ENCODE peak calls at places on chromosomes 7 and 10, in six cellular contexts. One of them, this sample, is unnamed.

GRCh38 chr7:127550247-127550646 is 35.1 kb downstream of the GCC1 start:
- DNase-seq in PC-3: peak
- DNase-seq in heart right ventricle: no peak
- DNase-seq in CD8-positive, alpha-beta T cell: no peak
- DNase-seq in CD4-positive, alpha-beta T cell: no peak
- DNase-seq in A549: no peak
- DNase-seq in this sample: no peak

GRCh38 chr10:48760983-48761382 is 76.3 kb downstream of the WDFY4 start:
- DNase-seq in PC-3: no peak
- DNase-seq in heart right ventricle: no peak
- DNase-seq in CD8-positive, alpha-beta T cell: no peak
- DNase-seq in CD4-positive, alpha-beta T cell: no peak
- DNase-seq in A549: no peak
- DNase-seq in this sample: no peak

GRCh38 chr7:139737221-139738100 is 40.3 kb downstream of the HIPK2 start:
- DNase-seq in PC-3: no peak
- DNase-seq in heart right ventricle: no peak
- DNase-seq in CD8-positive, alpha-beta T cell: no peak
- DNase-seq in CD4-positive, alpha-beta T cell: no peak
- DNase-seq in A549: no peak
- DNase-seq in this sample: no peak

GRCh38 chr10:24541239-24541753 is 182.4 kb downstream of the ARHGAP21 start:
- DNase-seq in PC-3: peak
- DNase-seq in heart right ventricle: no peak
- DNase-seq in CD8-positive, alpha-beta T cell: no peak
- DNase-seq in CD4-positive, alpha-beta T cell: no peak
- DNase-seq in A549: no peak
- DNase-seq in this sample: peak

GRCh38 chr10:131203456-131204357 is 107.8 kb downstream of the TCERG1L start:
- DNase-seq in PC-3: no peak
- DNase-seq in heart right ventricle: no peak
- DNase-seq in CD8-positive, alpha-beta T cell: no peak
- DNase-seq in CD4-positive, alpha-beta T cell: no peak
- DNase-seq in A549: no peak
- DNase-seq in this sample: no peak

GRCh38 chr10:13528138-13528874 is 508 bp downstream of the BEND7 start:
- DNase-seq in PC-3: no peak
- DNase-seq in heart right ventricle: no peak
- DNase-seq in CD8-positive, alpha-beta T cell: no peak
- DNase-seq in CD4-positive, alpha-beta T cell: no peak
- DNase-seq in A549: peak
- DNase-seq in this sample: peak

GRCh38 chr7:52647046-52647445 is 388.4 kb upstream of the POM121L12 start:
- DNase-seq in PC-3: no peak
- DNase-seq in heart right ventricle: no peak
- DNase-seq in CD8-positive, alpha-beta T cell: no peak
- DNase-seq in CD4-positive, alpha-beta T cell: no peak
- DNase-seq in A549: no peak
- DNase-seq in this sample: no peak

GRCh38 chr7:129949292-129950133 is 3.2 kb downstream of the UBE2H start:
- DNase-seq in PC-3: peak
- DNase-seq in heart right ventricle: peak
- DNase-seq in CD8-positive, alpha-beta T cell: no peak
- DNase-seq in CD4-positive, alpha-beta T cell: no peak
- DNase-seq in A549: no peak
- DNase-seq in this sample: peak

GRCh38 chr10:118832242-118832651 is 77.5 kb upstream of the CACUL1 start:
- DNase-seq in PC-3: no peak
- DNase-seq in heart right ventricle: peak
- DNase-seq in CD8-positive, alpha-beta T cell: no peak
- DNase-seq in CD4-positive, alpha-beta T cell: no peak
- DNase-seq in A549: no peak
- DNase-seq in this sample: no peak

GRCh38 chr10:13717936-13718772 is 131.4 kb downstream of the PRPF18 start:
- DNase-seq in PC-3: peak
- DNase-seq in heart right ventricle: peak
- DNase-seq in CD8-positive, alpha-beta T cell: peak
- DNase-seq in CD4-positive, alpha-beta T cell: peak
- DNase-seq in A549: no peak
- DNase-seq in this sample: peak

GRCh38 chr7:44162785-44163395 is 21.8 kb upstream of the MYL7 start:
- DNase-seq in PC-3: no peak
- DNase-seq in heart right ventricle: no peak
- DNase-seq in CD8-positive, alpha-beta T cell: no peak
- DNase-seq in CD4-positive, alpha-beta T cell: no peak
- DNase-seq in A549: no peak
- DNase-seq in this sample: no peak

GRCh38 chr10:70442332-70442988 is 979 bp upstream of the NODAL start:
- DNase-seq in PC-3: no peak
- DNase-seq in heart right ventricle: no peak
- DNase-seq in CD8-positive, alpha-beta T cell: no peak
- DNase-seq in CD4-positive, alpha-beta T cell: no peak
- DNase-seq in A549: no peak
- DNase-seq in this sample: no peak

GRCh38 chr10:103979530-103979929 is 12.6 kb downstream of the SLK start:
- DNase-seq in PC-3: no peak
- DNase-seq in heart right ventricle: no peak
- DNase-seq in CD8-positive, alpha-beta T cell: no peak
- DNase-seq in CD4-positive, alpha-beta T cell: no peak
- DNase-seq in A549: no peak
- DNase-seq in this sample: no peak

GRCh38 chr7:105268056-105268455 is 120.7 kb downstream of the SRPK2 start:
- DNase-seq in PC-3: peak
- DNase-seq in heart right ventricle: no peak
- DNase-seq in CD8-positive, alpha-beta T cell: peak
- DNase-seq in CD4-positive, alpha-beta T cell: no peak
- DNase-seq in A549: peak
- DNase-seq in this sample: peak

GRCh38 chr7:19815546-19815945 is 42.1 kb upstream of the TMEM196 start:
- DNase-seq in PC-3: no peak
- DNase-seq in heart right ventricle: no peak
- DNase-seq in CD8-positive, alpha-beta T cell: no peak
- DNase-seq in CD4-positive, alpha-beta T cell: no peak
- DNase-seq in A549: no peak
- DNase-seq in this sample: no peak

GRCh38 chr10:12238821-12239220 is 42.8 kb downstream of the CDC123 start:
- DNase-seq in PC-3: no peak
- DNase-seq in heart right ventricle: no peak
- DNase-seq in CD8-positive, alpha-beta T cell: no peak
- DNase-seq in CD4-positive, alpha-beta T cell: no peak
- DNase-seq in A549: no peak
- DNase-seq in this sample: no peak

GRCh38 chr10:33290286-33291052 is 44.0 kb downstream of the NRP1 start:
- DNase-seq in PC-3: no peak
- DNase-seq in heart right ventricle: no peak
- DNase-seq in CD8-positive, alpha-beta T cell: no peak
- DNase-seq in CD4-positive, alpha-beta T cell: no peak
- DNase-seq in A549: peak
- DNase-seq in this sample: no peak
- TF ChIP-seq CTCF in PC-3: no peak
- TF ChIP-seq CTCF in heart right ventricle: peak
- TF ChIP-seq CTCF in CD8-positive, alpha-beta T cell: no peak
- TF ChIP-seq CTCF in CD4-positive, alpha-beta T cell: no peak
- TF ChIP-seq CTCF in A549: peak
- TF ChIP-seq CTCF in this sample: no peak

GRCh38 chr7:12896316-12896715 is 208.9 kb downstream of the ARL4A start:
- DNase-seq in PC-3: no peak
- DNase-seq in heart right ventricle: no peak
- DNase-seq in CD8-positive, alpha-beta T cell: no peak
- DNase-seq in CD4-positive, alpha-beta T cell: no peak
- DNase-seq in A549: no peak
- DNase-seq in this sample: no peak
- H3K27ac ChIP-seq in PC-3: no peak
- H3K27ac ChIP-seq in heart right ventricle: no peak
- H3K27ac ChIP-seq in CD8-positive, alpha-beta T cell: no peak
- H3K27ac ChIP-seq in CD4-positive, alpha-beta T cell: no peak
- H3K27ac ChIP-seq in A549: no peak
- H3K27ac ChIP-seq in this sample: no peak

DNA sequence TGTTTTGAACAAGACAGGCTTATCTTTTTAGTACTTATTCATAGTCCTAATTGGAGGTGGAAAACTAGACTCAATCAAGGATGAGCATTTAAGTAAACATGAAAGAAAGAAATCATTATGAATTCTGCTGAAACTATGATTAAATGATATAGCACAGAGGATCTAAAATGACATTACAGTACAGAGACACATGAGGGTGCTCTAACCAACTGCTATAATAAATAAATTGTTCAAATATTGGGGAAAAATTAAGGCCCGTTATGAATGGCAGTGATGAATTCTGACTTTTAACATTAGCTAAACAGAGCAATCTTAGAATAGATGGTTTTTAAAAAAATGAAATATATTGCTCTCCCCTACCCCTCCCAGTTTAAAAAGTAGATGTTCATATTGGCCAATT is 10.3 kb downstream of the WNT2 start:
- DNase-seq in PC-3: no peak
- DNase-seq in heart right ventricle: no peak
- DNase-seq in CD8-positive, alpha-beta T cell: no peak
- DNase-seq in CD4-positive, alpha-beta T cell: no peak
- DNase-seq in A549: no peak
- DNase-seq in this sample: no peak
- TF ChIP-seq CTCF in PC-3: peak
- TF ChIP-seq CTCF in heart right ventricle: no peak
- TF ChIP-seq CTCF in CD8-positive, alpha-beta T cell: no peak
- TF ChIP-seq CTCF in CD4-positive, alpha-beta T cell: no peak
- TF ChIP-seq CTCF in A549: peak
- TF ChIP-seq CTCF in this sample: no peak

DNA sequence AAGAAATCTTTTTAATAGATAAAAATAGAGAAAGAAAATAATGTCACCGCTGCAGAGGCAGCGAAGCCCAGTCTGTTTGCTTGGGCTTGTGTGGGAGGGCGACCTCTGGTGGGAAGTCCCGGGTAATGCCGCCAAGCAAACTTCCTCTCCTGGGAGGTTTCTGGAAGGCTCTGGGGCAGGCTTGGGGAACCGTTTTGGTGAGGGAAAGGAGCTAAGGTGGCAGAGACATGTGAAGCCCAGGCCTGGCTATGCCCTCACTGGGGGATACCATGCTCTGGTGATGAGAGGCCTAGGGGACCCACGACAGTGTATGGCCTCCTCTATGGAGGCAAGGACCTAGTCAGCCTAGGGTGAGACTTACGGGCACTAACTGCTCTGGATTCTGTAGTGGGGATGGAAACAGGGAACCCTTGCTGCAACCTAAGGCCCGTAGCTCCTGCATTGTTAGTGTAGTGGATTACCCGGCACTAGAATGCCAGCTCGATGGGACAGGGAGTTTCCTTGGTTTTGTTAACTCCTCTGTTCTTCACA is 605.1 kb downstream of the LRMDA start:
- DNase-seq in PC-3: peak
- DNase-seq in heart right ventricle: peak
- DNase-seq in CD8-positive, alpha-beta T cell: no peak
- DNase-seq in CD4-positive, alpha-beta T cell: peak
- DNase-seq in A549: peak
- DNase-seq in this sample: peak
- H3K27ac ChIP-seq in PC-3: peak
- H3K27ac ChIP-seq in heart right ventricle: no peak
- H3K27ac ChIP-seq in CD8-positive, alpha-beta T cell: no peak
- H3K27ac ChIP-seq in CD4-positive, alpha-beta T cell: no peak
- H3K27ac ChIP-seq in A549: peak
- H3K27ac ChIP-seq in this sample: no peak

GRCh38 chr7:1329966-1330915 is 97.6 kb downstream of the UNCX start:
- DNase-seq in PC-3: no peak
- DNase-seq in heart right ventricle: no peak
- DNase-seq in CD8-positive, alpha-beta T cell: no peak
- DNase-seq in CD4-positive, alpha-beta T cell: no peak
- DNase-seq in A549: no peak
- DNase-seq in this sample: no peak
- TF ChIP-seq CTCF in PC-3: no peak
- TF ChIP-seq CTCF in heart right ventricle: no peak
- TF ChIP-seq CTCF in CD8-positive, alpha-beta T cell: no peak
- TF ChIP-seq CTCF in CD4-positive, alpha-beta T cell: no peak
- TF ChIP-seq CTCF in A549: no peak
- TF ChIP-seq CTCF in this sample: no peak

GRCh38 chr10:6222755-6223154 is 20.0 kb downstream of the PFKFB3 start:
- DNase-seq in PC-3: no peak
- DNase-seq in heart right ventricle: no peak
- DNase-seq in CD8-positive, alpha-beta T cell: no peak
- DNase-seq in CD4-positive, alpha-beta T cell: no peak
- DNase-seq in A549: no peak
- DNase-seq in this sample: no peak

GRCh38 chr10:6223981-6224380 is 21.2 kb downstream of the PFKFB3 start:
- DNase-seq in PC-3: no peak
- DNase-seq in heart right ventricle: no peak
- DNase-seq in CD8-positive, alpha-beta T cell: no peak
- DNase-seq in CD4-positive, alpha-beta T cell: no peak
- DNase-seq in A549: no peak
- DNase-seq in this sample: no peak

GRCh38 chr10:6221192-6221940 is 18.6 kb downstream of the PFKFB3 start:
- DNase-seq in PC-3: no peak
- DNase-seq in heart right ventricle: no peak
- DNase-seq in CD8-positive, alpha-beta T cell: no peak
- DNase-seq in CD4-positive, alpha-beta T cell: no peak
- DNase-seq in A549: no peak
- DNase-seq in this sample: no peak

GRCh38 chr10:6220418-6221191 is 17.9 kb downstream of the PFKFB3 start:
- DNase-seq in PC-3: no peak
- DNase-seq in heart right ventricle: no peak
- DNase-seq in CD8-positive, alpha-beta T cell: no peak
- DNase-seq in CD4-positive, alpha-beta T cell: no peak
- DNase-seq in A549: no peak
- DNase-seq in this sample: no peak

GRCh38 chr10:6221971-6222751 is 19.4 kb downstream of the PFKFB3 start:
- DNase-seq in PC-3: no peak
- DNase-seq in heart right ventricle: no peak
- DNase-seq in CD8-positive, alpha-beta T cell: no peak
- DNase-seq in CD4-positive, alpha-beta T cell: no peak
- DNase-seq in A549: no peak
- DNase-seq in this sample: peak
- H3K27ac ChIP-seq in PC-3: no peak
- H3K27ac ChIP-seq in heart right ventricle: no peak
- H3K27ac ChIP-seq in CD8-positive, alpha-beta T cell: no peak
- H3K27ac ChIP-seq in CD4-positive, alpha-beta T cell: no peak
- H3K27ac ChIP-seq in A549: peak
- H3K27ac ChIP-seq in this sample: peak

DNA sequence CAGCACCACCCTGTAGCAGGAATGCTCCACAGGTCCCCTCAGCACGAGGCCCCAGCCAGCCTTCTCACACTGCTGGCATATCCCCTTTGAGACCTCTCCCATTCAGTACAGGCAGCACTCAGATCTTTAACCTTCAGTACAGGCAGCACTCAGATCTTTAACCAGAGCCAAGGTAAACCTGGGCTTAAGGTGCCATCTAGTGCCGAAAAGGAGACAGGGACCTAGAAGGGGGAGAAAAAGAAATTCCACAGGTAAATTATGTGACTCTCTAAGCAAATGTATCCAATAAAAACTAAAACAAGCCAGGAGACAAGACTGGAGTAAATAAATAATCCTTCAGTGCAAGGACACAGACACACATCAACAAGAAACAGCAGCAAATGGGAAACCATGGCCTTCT is 358.6 kb downstream of the PTPRN2 start:
- DNase-seq in PC-3: peak
- DNase-seq in heart right ventricle: no peak
- DNase-seq in CD8-positive, alpha-beta T cell: no peak
- DNase-seq in CD4-positive, alpha-beta T cell: no peak
- DNase-seq in A549: no peak
- DNase-seq in this sample: no peak
- TF ChIP-seq CTCF in PC-3: peak
- TF ChIP-seq CTCF in heart right ventricle: no peak
- TF ChIP-seq CTCF in CD8-positive, alpha-beta T cell: no peak
- TF ChIP-seq CTCF in CD4-positive, alpha-beta T cell: no peak
- TF ChIP-seq CTCF in A549: no peak
- TF ChIP-seq CTCF in this sample: no peak